ENCODE peak calls at places on chromosomes 16 and 17, in seven cellular contexts. R is left ventricle myocardium inferior; J is stimulated activated CD8-positive, alpha-beta memory T cell treated with anti-CD3 and anti-CD28 coated beads, Interleukin-12 subunit alpha, Interleukin-12 subunit beta, amount 100 ng/mL, for 4 hours; C is mucosa of descending colon; O is activated naive CD4-positive, alpha-beta T cell; D is OCI-LY7; P is stimulated activated CD4-positive, alpha-beta T cell treated with anti-CD3 and anti-CD28 coated beads, Interleukin-12 subunit alpha, Interleukin-12 subunit beta, amount 100 ng/mL, for 24 hours. U is an unnamed sample.

GRCh38 chr16:88591577-88592021 is 21.4 kb downstream of the ZC3H18 start:
- DNase-seq in D (no peak), J (no peak), R (peak; percentile 31), C (peak; percentile 26), P (peak; percentile 36), O (no peak), U (no peak)

GRCh38 chr16:3792472-3793012 is 75.2 kb upstream of the TRAP1 start:
- DNase-seq in D (no peak), J (no peak), P (no peak), R (no peak), O (no peak), C (no peak), U (no peak)

GRCh38 chr16:85735946-85736345 is 14.9 kb downstream of the C16orf74 start:
- DNase-seq in R (no peak), C (no peak), D (no peak), P (no peak), O (no peak), J (no peak), U (no peak)

GRCh38 chr17:61799812-61800484 is 63.4 kb downstream of the BRIP1 start:
- DNase-seq in O (no peak), C (no peak), D (no peak), R (no peak), P (no peak), J (no peak), U (no peak)

GRCh38 chr17:73553311-73553710 is 90.9 kb downstream of the SDK2 start:
- DNase-seq in J (no peak), R (no peak), D (no peak), C (no peak), P (no peak), O (no peak), U (no peak)

GRCh38 chr17:19372439-19372838 is 5.9 kb upstream of the MAPK7 start:
- DNase-seq in C (no peak), P (no peak), R (no peak), J (no peak), O (no peak), D (no peak), U (no peak)

GRCh38 chr16:55655709-55656694 is at the start of gene SLC6A2:
- DNase-seq in D (no peak), C (no peak), J (no peak), R (peak; percentile 29), P (no peak), O (no peak), U (no peak)

GRCh38 chr16:65489531-65490023 is 367.7 kb upstream of the CDH11 start:
- DNase-seq in C (no peak), P (no peak), R (no peak), J (no peak), O (no peak), D (no peak), U (no peak)

GRCh38 chr16:64951681-64952080 is 170.2 kb downstream of the CDH11 start:
- DNase-seq in D (no peak), P (no peak), O (no peak), C (no peak), R (no peak), J (no peak), U (no peak)

GRCh38 chr17:9236286-9237052 is 215.2 kb downstream of the NTN1 start:
- DNase-seq in J (no peak), C (no peak), R (no peak), O (no peak), D (no peak), P (no peak), U (no peak)

GRCh38 chr17:32746280-32746679 is 130.6 kb downstream of the MYO1D start:
- DNase-seq in P (no peak), O (no peak), R (no peak), C (no peak), D (no peak), J (no peak), U (no peak)

GRCh38 chr17:28147026-28147425 is 104.5 kb downstream of the NLK start:
- DNase-seq in D (no peak), J (no peak), O (no peak), C (no peak), R (no peak), P (no peak), U (no peak)

GRCh38 chr16:15536813-15537212 is 102.4 kb downstream of the BMERB1 start:
- DNase-seq in R (no peak), O (no peak), J (no peak), P (no peak), D (no peak), C (no peak), U (no peak)

GRCh38 chr16:89052191-89052787 is 41.4 kb upstream of the ACSF3 start:
- DNase-seq in P (no peak), R (no peak), J (no peak), D (no peak), C (no peak), O (no peak), U (no peak)

GRCh38 chr17:41505007-41505835 is at the start of gene KRT13:
- DNase-seq in D (no peak), O (no peak), R (no peak), P (no peak), J (no peak), C (no peak), U (no peak)

GRCh38 chr17:16425202-16425601 is 9.8 kb downstream of the TRPV2 start:
- DNase-seq in O (no peak), P (no peak), R (no peak), D (no peak), C (no peak), J (no peak), U (no peak)

GRCh38 chr16:59543641-59544040 is 809.5 kb upstream of the GOT2 start:
- DNase-seq in R (no peak), O (no peak), D (no peak), P (no peak), C (no peak), J (no peak), U (no peak)

GRCh38 chr16:67216612-67217490 is 10.1 kb upstream of the TMEM208 start:
- DNase-seq in J (no peak), R (peak; percentile 68), O (no peak), D (no peak), C (no peak), P (no peak), U (no peak)

GRCh38 chr17:8062807-8063483 is 24.1 kb downstream of the ALOX15B start:
- DNase-seq in R (no peak), C (peak; percentile 30), P (no peak), O (no peak), D (no peak), J (no peak), U (no peak)

U was measured in small intestine.